ENCODE peak calls at places on chromosomes 1 and 21, in four cellular contexts. One of them, this sample, is unnamed.
A peak's percentile ranks its signal among the peaks of the same experiment; 100 is the strongest.

GRCh38 chr1:181262069-181262468 is 173.6 kb downstream of the IER5 start:
- DNase-seq in colonic mucosa: no peak
- DNase-seq in transverse colon: no peak
- DNase-seq in ascending aorta: no peak
- DNase-seq in this sample: no peak

GRCh38 chr1:109948285-109948630 is 36.3 kb upstream of the AHCYL1 start:
- DNase-seq in colonic mucosa: no peak
- DNase-seq in ascending aorta: no peak
- DNase-seq in transverse colon: no peak
- DNase-seq in this sample: peak; percentile 33

GRCh38 chr1:201015551-201016091 is 7.9 kb downstream of the KIF21B start:
- DNase-seq in ascending aorta: no peak
- DNase-seq in transverse colon: no peak
- DNase-seq in colonic mucosa: no peak
- DNase-seq in this sample: peak; percentile 53

GRCh38 chr21:17758703-17759102 is 60.5 kb downstream of the C21orf91 start:
- DNase-seq in transverse colon: no peak
- DNase-seq in colonic mucosa: no peak
- DNase-seq in ascending aorta: no peak
- DNase-seq in this sample: no peak

GRCh38 chr1:160662888-160663287 is 16.0 kb upstream of the SLAMF1 start:
- DNase-seq in ascending aorta: no peak
- DNase-seq in colonic mucosa: no peak
- DNase-seq in transverse colon: no peak
- DNase-seq in this sample: no peak

GRCh38 chr1:230575886-230576477 is 66.3 kb upstream of the COG2 start:
- DNase-seq in ascending aorta: no peak
- DNase-seq in transverse colon: no peak
- DNase-seq in colonic mucosa: peak; percentile 67
- DNase-seq in this sample: peak; percentile 84

GRCh38 chr1:115838805-115839705 is 1.9 kb downstream of the NHLH2 start:
- DNase-seq in colonic mucosa: peak; percentile 33
- DNase-seq in ascending aorta: no peak
- DNase-seq in transverse colon: no peak
- DNase-seq in this sample: no peak

GRCh38 chr1:110050602-110051261 is 16.3 kb downstream of the STRIP1 start:
- DNase-seq in colonic mucosa: no peak
- DNase-seq in ascending aorta: no peak
- DNase-seq in transverse colon: no peak
- DNase-seq in this sample: peak; percentile 48

GRCh38 chr1:21669287-21670058 is at the start of gene RAP1GAP:
- DNase-seq in ascending aorta: no peak
- DNase-seq in transverse colon: peak; percentile 52
- DNase-seq in colonic mucosa: peak; percentile 53
- DNase-seq in this sample: peak; percentile 44

GRCh38 chr1:93196591-93196990 is 16.1 kb downstream of the CCDC18 start:
- DNase-seq in colonic mucosa: no peak
- DNase-seq in transverse colon: no peak
- DNase-seq in ascending aorta: no peak
- DNase-seq in this sample: no peak

GRCh38 chr21:41186763-41187536 is 19.0 kb downstream of the BACE2 start:
- DNase-seq in colonic mucosa: no peak
- DNase-seq in transverse colon: no peak
- DNase-seq in ascending aorta: no peak
- DNase-seq in this sample: no peak

GRCh38 chr1:21042920-21043605 is 133.6 kb downstream of the EIF4G3 start:
- DNase-seq in transverse colon: no peak
- DNase-seq in colonic mucosa: no peak
- DNase-seq in ascending aorta: no peak
- DNase-seq in this sample: no peak

GRCh38 chr1:229390130-229390529 is 43.8 kb downstream of the ACTA1 start:
- DNase-seq in ascending aorta: no peak
- DNase-seq in transverse colon: no peak
- DNase-seq in colonic mucosa: no peak
- DNase-seq in this sample: no peak

GRCh38 chr1:36836196-36836883 is 198.0 kb downstream of the GRIK3 start:
- DNase-seq in ascending aorta: no peak
- DNase-seq in colonic mucosa: no peak
- DNase-seq in transverse colon: no peak
- DNase-seq in this sample: no peak

GRCh38 chr1:192763756-192764155 is 45.1 kb upstream of the RGS2 start:
- DNase-seq in ascending aorta: no peak
- DNase-seq in transverse colon: no peak
- DNase-seq in colonic mucosa: no peak
- DNase-seq in this sample: no peak

GRCh38 chr1:231803353-231803752 is 176.8 kb downstream of the DISC1 start:
- DNase-seq in transverse colon: no peak
- DNase-seq in colonic mucosa: no peak
- DNase-seq in ascending aorta: no peak
- DNase-seq in this sample: no peak

GRCh38 chr1:231940721-231941120 is 314.1 kb downstream of the DISC1 start:
- DNase-seq in transverse colon: no peak
- DNase-seq in ascending aorta: no peak
- DNase-seq in colonic mucosa: no peak
- DNase-seq in this sample: peak; percentile 20

GRCh38 chr1:244834596-244835275 is 722 bp upstream of the COX20 start:
- DNase-seq in colonic mucosa: peak; percentile 85
- DNase-seq in ascending aorta: peak; percentile 63
- DNase-seq in transverse colon: peak; percentile 88
- DNase-seq in this sample: peak; percentile 90

GRCh38 chr1:19202396-19202795 is 7.7 kb downstream of the UBR4 start:
- DNase-seq in colonic mucosa: no peak
- DNase-seq in transverse colon: no peak
- DNase-seq in ascending aorta: no peak
- DNase-seq in this sample: peak; percentile 52

GRCh38 chr1:86846166-86846647 is 67.7 kb downstream of the SELENOF start:
- DNase-seq in colonic mucosa: no peak
- DNase-seq in ascending aorta: no peak
- DNase-seq in transverse colon: no peak
- DNase-seq in this sample: no peak

GRCh38 chr1:204408074-204408507 is 3.5 kb downstream of the PPP1R15B start:
- DNase-seq in transverse colon: peak; percentile 73
- DNase-seq in ascending aorta: no peak
- DNase-seq in colonic mucosa: peak; percentile 78
- DNase-seq in this sample: peak; percentile 63

GRCh38 chr1:51313961-51314777 is 16.2 kb downstream of the TTC39A start:
- DNase-seq in transverse colon: peak; percentile 35
- DNase-seq in ascending aorta: no peak
- DNase-seq in colonic mucosa: peak; percentile 57
- DNase-seq in this sample: peak; percentile 59

GRCh38 chr1:230826166-230826875 is 42.0 kb downstream of the C1orf198 start:
- DNase-seq in colonic mucosa: no peak
- DNase-seq in ascending aorta: no peak
- DNase-seq in transverse colon: no peak
- DNase-seq in this sample: no peak

GRCh38 chr1:30262158-30262557 is 461.2 kb downstream of the MATN1 start:
- DNase-seq in transverse colon: no peak
- DNase-seq in ascending aorta: no peak
- DNase-seq in colonic mucosa: no peak
- DNase-seq in this sample: no peak

GRCh38 chr1:156368157-156368658 is 803 bp upstream of the RHBG start:
- DNase-seq in colonic mucosa: no peak
- DNase-seq in ascending aorta: no peak
- DNase-seq in transverse colon: no peak
- DNase-seq in this sample: no peak

GRCh38 chr1:21572735-21573277 is 63.6 kb downstream of the ALPL start:
- DNase-seq in ascending aorta: no peak
- DNase-seq in transverse colon: no peak
- DNase-seq in colonic mucosa: no peak
- DNase-seq in this sample: no peak

DNA sequence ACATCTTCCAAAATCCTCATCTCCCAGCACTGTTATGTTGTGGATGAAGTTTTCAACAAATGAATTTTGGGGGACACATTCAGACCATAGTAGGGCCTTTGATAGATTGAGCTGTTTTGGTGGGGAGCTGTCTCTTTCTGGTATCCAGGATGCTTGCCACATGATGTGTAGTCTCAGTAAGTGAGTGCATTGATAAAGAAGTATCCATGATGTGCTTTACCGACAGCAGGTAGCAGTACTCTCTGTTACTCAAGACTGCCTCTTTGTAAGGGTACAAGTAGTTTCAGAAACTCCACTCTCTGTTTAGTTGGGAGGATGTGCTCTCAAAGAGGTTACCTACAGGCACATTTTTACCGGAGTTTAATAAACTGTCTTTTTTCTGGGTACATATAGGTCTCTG is 26.5 kb downstream of the DYRK1A start:
- DNase-seq in ascending aorta: no peak
- DNase-seq in colonic mucosa: no peak
- DNase-seq in transverse colon: no peak
- DNase-seq in this sample: no peak
- H3K4me3 ChIP-seq in ascending aorta: no peak overlapping the region
- H3K4me3 ChIP-seq in colonic mucosa: no peak overlapping the region
- H3K4me3 ChIP-seq in transverse colon: no peak overlapping the region
- H3K4me3 ChIP-seq in this sample: no peak overlapping the region

GRCh38 chr21:32817206-32817605 is 45.7 kb upstream of the PAXBP1 start:
- DNase-seq in transverse colon: peak; percentile 59
- DNase-seq in ascending aorta: no peak
- DNase-seq in colonic mucosa: peak; percentile 68
- DNase-seq in this sample: peak; percentile 59
- H3K4me1 ChIP-seq in transverse colon: peaks cover 25% of the 10 kb centered on the region
- H3K4me1 ChIP-seq in ascending aorta: peaks cover 3% of the 10 kb centered on the region
- H3K4me1 ChIP-seq in colonic mucosa: no peaks in the 10 kb centered on the region
- H3K4me1 ChIP-seq in this sample: peaks cover 2% of the 10 kb centered on the region

GRCh38 chr1:6625579-6626149 is 996 bp downstream of the THAP3 start:
- DNase-seq in colonic mucosa: peak; percentile 44
- DNase-seq in ascending aorta: no peak
- DNase-seq in transverse colon: peak; percentile 45
- DNase-seq in this sample: peak; percentile 46
- H3K36me3 ChIP-seq in colonic mucosa: no peaks in the 10 kb centered on the region
- H3K36me3 ChIP-seq in ascending aorta: peaks cover 41% of the 10 kb centered on the region
- H3K36me3 ChIP-seq in transverse colon: no peaks in the 10 kb centered on the region
- H3K36me3 ChIP-seq in this sample: peaks cover 5% of the 10 kb centered on the region

DNA sequence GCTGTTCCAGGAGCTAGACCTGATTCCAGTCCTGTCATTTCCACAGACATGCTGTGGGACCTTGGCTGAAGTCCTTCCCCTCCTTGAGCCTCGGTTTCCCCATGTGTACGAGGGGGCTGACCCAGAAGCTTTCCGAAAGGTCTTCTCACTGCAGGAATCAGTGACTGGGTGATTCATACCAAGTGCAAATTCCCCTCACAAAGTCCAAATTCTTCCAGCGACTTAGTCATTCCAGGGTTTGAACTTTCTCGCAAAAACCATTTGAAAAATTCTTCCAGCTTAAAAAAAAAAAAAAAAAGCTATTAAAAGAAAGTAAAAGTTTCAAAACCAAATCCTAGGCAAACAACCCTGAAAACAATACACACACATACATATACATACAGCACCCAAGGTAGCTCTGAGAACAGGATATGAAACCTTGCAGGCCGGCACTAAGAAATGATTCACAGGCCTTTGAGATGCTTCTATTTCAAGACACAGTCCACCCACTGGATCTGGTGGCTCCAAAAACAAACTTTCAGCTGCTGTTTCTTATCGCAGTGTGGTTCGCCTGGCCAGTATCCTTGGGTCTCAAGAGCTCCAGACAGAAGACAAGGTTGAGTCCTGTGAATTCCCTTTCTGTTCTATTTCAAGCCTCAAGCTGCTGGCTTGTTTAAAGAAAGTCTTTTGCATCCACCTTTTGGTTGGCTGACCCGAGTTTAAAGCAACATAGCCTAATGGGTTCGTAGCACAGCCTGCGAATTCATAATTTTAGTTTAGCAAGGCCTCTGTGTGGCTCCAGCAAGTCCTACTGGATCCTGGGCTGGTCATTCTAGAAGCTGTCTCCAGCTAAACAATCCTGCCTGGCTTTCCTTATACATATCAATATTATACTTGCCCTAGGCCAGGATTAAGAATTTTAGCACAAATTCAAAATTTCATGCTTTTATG is 18.0 kb upstream of the ID3 start:
- DNase-seq in ascending aorta: peak; percentile 18
- DNase-seq in colonic mucosa: no peak
- DNase-seq in transverse colon: no peak
- DNase-seq in this sample: peak; percentile 77
- H3K4me3 ChIP-seq in ascending aorta: peak overlapping the region; percentile 64
- H3K4me3 ChIP-seq in colonic mucosa: no peak overlapping the region
- H3K4me3 ChIP-seq in transverse colon: no peak overlapping the region
- H3K4me3 ChIP-seq in this sample: no peak overlapping the region

DNA sequence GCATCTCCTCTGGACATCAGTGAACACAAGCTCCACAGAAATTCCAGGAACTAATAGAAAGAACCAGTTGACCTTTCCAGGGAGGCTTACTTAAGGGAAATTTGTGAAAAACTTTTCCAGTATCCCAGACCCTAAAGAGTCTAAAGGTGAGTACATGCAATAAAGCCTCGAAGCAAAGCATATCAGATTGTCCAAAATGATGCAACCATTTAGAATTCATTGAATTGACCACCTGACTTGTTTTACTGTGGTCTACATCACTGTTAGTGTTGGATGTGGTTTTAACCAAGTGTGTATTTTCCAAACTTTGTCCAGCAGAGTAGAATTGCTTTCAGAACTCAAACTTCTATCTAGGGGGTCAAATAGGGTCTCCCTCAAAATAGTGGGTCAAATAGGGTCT is 76.3 kb upstream of the TIAM1 start:
- DNase-seq in colonic mucosa: no peak
- DNase-seq in ascending aorta: no peak
- DNase-seq in transverse colon: no peak
- DNase-seq in this sample: no peak
- H3K4me1 ChIP-seq in colonic mucosa: no peaks in the 10 kb centered on the region
- H3K4me1 ChIP-seq in ascending aorta: no peaks in the 10 kb centered on the region
- H3K4me1 ChIP-seq in transverse colon: no peaks in the 10 kb centered on the region
- H3K4me1 ChIP-seq in this sample: no peaks in the 10 kb centered on the region